ENCODE peak calls at places on chromosomes 6 and 20, in four cellular contexts. R is pancreas, Q is GM13976, L is left lung. P is an unnamed sample.

GRCh38 chr6:70676821-70677220 is 9.1 kb downstream of the SMAP1 start:
- DNase-seq in R (no peak), Q (no peak), L (no peak), P (no peak)

GRCh38 chr20:49349678-49350077 is 71.8 kb upstream of the ZNFX1 start:
- DNase-seq in R (no peak), Q (no peak), L (no peak), P (no peak)

GRCh38 chr20:16206817-16207216 is 366.4 kb downstream of the KIF16B start:
- DNase-seq in Q (no peak), R (no peak), L (no peak), P (no peak)

GRCh38 chr20:38424404-38424803 is 10.7 kb downstream of the SNHG17 start:
- DNase-seq in L (no peak), R (no peak), Q (no peak), P (no peak)

GRCh38 chr6:163250122-163250521 is 164.4 kb upstream of the QKI start:
- DNase-seq in Q (no peak), L (no peak), R (no peak), P (no peak)

GRCh38 chr6:33168202-33168601 is 24.1 kb downstream of the COL11A2 start:
- DNase-seq in Q (no peak), L (no peak), R (no peak), P (no peak)

GRCh38 chr6:11366934-11367637 is 134.6 kb upstream of the NEDD9 start:
- DNase-seq in Q (no peak), R (no peak), L (no peak), P (no peak)

GRCh38 chr6:30810813-30811329 is 66.5 kb upstream of the IER3 start:
- DNase-seq in L (no peak), R (no peak), Q (peak), P (no peak)

GRCh38 chr6:10355115-10355702 is 59.7 kb downstream of the TFAP2A start:
- DNase-seq in Q (peak), L (no peak), R (peak), P (no peak)

GRCh38 chr6:131250121-131250520 is 114.9 kb downstream of the AKAP7 start:
- DNase-seq in Q (no peak), R (peak), L (peak), P (no peak)

GRCh38 chr6:125974214-125974866 is 12.0 kb upstream of the TRMT11 start:
- DNase-seq in R (no peak), L (no peak), Q (peak), P (no peak)

GRCh38 chr20:63116412-63117106 is 99.4 kb downstream of the YTHDF1 start:
- DNase-seq in Q (peak), L (peak), R (no peak), P (no peak)

GRCh38 chr6:44788387-44788981 is 401.0 kb downstream of the CDC5L start:
- DNase-seq in R (no peak), Q (no peak), L (no peak), P (no peak)

GRCh38 chr6:154164397-154164796 is 125.4 kb downstream of the OPRM1 start:
- DNase-seq in Q (no peak), L (no peak), R (no peak), P (no peak)

GRCh38 chr6:3884007-3884745 is 35.0 kb downstream of the FAM50B start:
- DNase-seq in L (no peak), R (no peak), Q (no peak), P (no peak)

GRCh38 chr6:157614026-157614484 is 209.0 kb upstream of the SNX9 start:
- DNase-seq in R (no peak), Q (no peak), L (no peak), P (no peak)

GRCh38 chr6:37051138-37052026 is 45.9 kb downstream of the FGD2 start:
- DNase-seq in L (peak), Q (peak), R (peak), P (peak)

GRCh38 chr20:51195419-51195901 is 172.6 kb upstream of the KCNG1 start:
- DNase-seq in L (no peak), Q (no peak), R (no peak), P (no peak)

GRCh38 chr6:134004714-134005113 is 47.7 kb downstream of the SLC2A12 start:
- DNase-seq in L (no peak), R (no peak), Q (no peak), P (no peak)

GRCh38 chr20:39795401-39796272 is 833.5 kb downstream of the DHX35 start:
- DNase-seq in Q (no peak), L (no peak), R (no peak), P (no peak)

GRCh38 chr20:64044484-64045247 is 4.8 kb downstream of the SOX18 start:
- DNase-seq in R (no peak), L (no peak), Q (no peak), P (no peak)

GRCh38 chr6:127950566-127951141 is 49.8 kb upstream of the THEMIS start:
- DNase-seq in Q (no peak), L (no peak), R (no peak), P (no peak)

GRCh38 chr6:67630146-67630545 is 1004.9 kb upstream of the ADGRB3 start:
- DNase-seq in Q (no peak), R (no peak), L (no peak), P (no peak)

GRCh38 chr6:65505736-65506135 is 201.3 kb downstream of the EYS start:
- DNase-seq in L (no peak), Q (no peak), R (no peak), P (no peak)

GRCh38 chr20:10898555-10898954 is 224.8 kb upstream of the JAG1 start:
- DNase-seq in L (no peak), R (no peak), Q (no peak), P (no peak)

GRCh38 chr20:2558581-2559301 is 22.4 kb downstream of the TMC2 start:
- DNase-seq in Q (no peak), R (no peak), L (peak), P (no peak)

GRCh38 chr6:155117266-155117665 is 122.2 kb downstream of the TIAM2 start:
- DNase-seq in L (no peak), Q (no peak), R (no peak), P (no peak)

GRCh38 chr6:163971841-163972838 is 557.6 kb downstream of the QKI start:
- DNase-seq in R (no peak), L (no peak), Q (no peak), P (no peak)

GRCh38 chr20:63574156-63574828 is at the start of gene HELZ2:
- DNase-seq in L (peak), Q (peak), R (peak), P (peak)

GRCh38 chr6:56334937-56335336 is 87.6 kb upstream of the COL21A1 start:
- DNase-seq in R (no peak), Q (no peak), L (no peak), P (no peak)

GRCh38 chr20:33846291-33846916 is 35.3 kb downstream of the CHMP4B start:
- DNase-seq in Q (no peak), L (no peak), R (peak), P (no peak)

DNA sequence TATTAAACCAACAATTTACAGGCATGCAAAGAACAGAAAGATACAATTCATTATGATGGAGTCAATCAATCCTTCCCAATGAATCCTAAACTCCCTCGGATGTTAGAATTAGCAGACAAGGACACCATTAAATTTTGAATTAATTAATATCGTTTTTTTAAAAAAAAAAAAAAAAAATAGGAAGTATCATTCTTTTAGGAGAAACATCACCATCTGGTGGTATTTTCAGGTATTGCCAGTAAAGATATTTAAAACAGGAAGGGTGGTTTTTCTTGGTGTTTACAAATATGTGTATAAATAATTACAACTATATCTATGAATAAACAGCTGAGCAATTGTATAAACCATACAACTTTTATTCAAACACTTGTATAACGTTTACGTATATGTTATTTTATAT is 564.4 kb downstream of the HAO1 start:
- DNase-seq in L (no peak), R (no peak), Q (peak), P (no peak)
- TF ChIP-seq CTCF in L (peak), R (peak), Q (no peak), P (peak)

DNA sequence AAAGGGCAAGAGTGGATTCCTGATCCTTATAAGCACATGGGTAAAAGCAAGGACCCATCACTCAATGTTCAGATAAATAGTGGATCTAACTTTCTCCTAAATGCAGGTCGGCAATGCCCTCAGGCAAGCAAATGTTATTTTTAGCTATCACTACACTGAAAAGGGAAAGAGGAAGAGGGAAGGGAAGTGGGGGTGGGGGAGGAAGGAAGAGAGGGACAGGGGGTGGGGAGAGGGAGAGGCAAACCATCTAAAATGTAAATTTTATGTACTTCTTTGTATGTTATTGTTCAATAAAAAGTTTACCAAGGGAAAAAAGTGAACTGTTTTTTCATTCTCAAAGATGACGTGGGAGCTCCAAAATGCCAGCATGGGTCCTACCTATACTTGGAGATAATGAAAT is 44.2 kb downstream of the CHD6 start:
- DNase-seq in L (no peak), R (no peak), Q (no peak), P (no peak)
- TF ChIP-seq CTCF in L (no peak), R (no peak), Q (no peak), P (no peak)

DNA sequence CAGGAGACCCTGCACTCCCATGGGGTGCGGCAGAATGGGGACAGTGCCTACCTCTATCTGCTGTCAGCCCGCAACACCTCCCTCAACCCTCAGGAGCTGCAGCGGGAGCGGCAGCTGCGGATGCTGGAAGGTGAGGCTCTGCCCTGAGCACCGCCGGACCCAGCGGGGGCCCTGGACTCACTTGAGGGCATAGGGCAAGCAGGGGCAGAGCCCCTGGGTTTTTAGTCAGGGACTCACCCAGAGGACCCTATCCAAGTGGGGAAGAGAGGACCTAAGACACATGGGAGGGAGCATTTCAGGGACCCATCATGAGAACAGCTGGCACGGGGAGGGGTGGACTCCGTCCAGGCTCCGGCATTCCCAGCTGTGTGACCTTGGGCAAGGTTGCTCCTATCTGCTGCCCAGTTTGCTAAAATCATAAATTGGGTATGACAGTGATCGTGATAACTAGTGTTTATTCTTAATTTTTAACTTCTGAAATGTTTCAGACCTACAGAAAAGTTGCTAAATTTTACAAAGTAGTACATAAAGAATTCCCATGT is 9.8 kb downstream of the RBCK1 start:
- DNase-seq in R (no peak), Q (no peak), L (no peak), P (no peak)
- TF ChIP-seq CTCF in R (no peak), Q (no peak), L (no peak), P (no peak)

GRCh38 chr6:15516923-15517560 is 145.8 kb downstream of the DTNBP1 start:
- DNase-seq in R (no peak), L (no peak), Q (no peak), P (no peak)

GRCh38 chr6:15515660-15516375 is 147.0 kb downstream of the DTNBP1 start:
- DNase-seq in L (no peak), Q (no peak), R (no peak), P (no peak)

GRCh38 chr6:15516378-15516777 is 146.4 kb downstream of the DTNBP1 start:
- DNase-seq in L (no peak), Q (no peak), R (no peak), P (no peak)

GRCh38 chr6:15513801-15514711 is 148.8 kb downstream of the DTNBP1 start:
- DNase-seq in R (no peak), L (no peak), Q (no peak), P (no peak)

DNA sequence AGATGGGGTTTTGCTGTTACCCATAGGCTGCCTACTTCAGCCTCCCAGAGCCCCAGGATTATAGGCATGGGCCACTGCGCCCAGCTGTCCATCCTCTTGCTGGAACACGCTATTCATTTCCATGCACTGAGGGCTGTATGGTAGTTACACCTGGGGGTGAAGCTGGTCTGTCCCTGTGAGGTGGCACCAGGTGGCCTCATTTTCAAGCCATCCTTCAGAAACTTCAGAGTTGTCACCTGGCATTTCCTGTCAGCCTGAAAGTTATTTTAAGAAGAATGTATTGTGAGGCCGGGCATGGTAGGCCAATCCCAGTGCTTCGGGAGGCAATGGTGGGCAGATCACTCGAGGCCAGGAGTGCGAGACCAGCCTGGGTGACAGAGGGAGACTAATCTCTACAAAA is 147.6 kb downstream of the DTNBP1 start:
- DNase-seq in R (no peak), L (no peak), Q (no peak), P (no peak)
- TF ChIP-seq CTCF in R (no peak), L (no peak), Q (no peak), P (no peak)

GRCh38 chr6:111552999-111553398 is 52.7 kb downstream of the TRAF3IP2 start:
- DNase-seq in L (no peak), R (no peak), Q (no peak), P (no peak)

GRCh38 chr6:111556004-111556403 is 49.7 kb downstream of the TRAF3IP2 start:
- DNase-seq in R (no peak), Q (no peak), L (no peak), P (no peak)

GRCh38 chr6:111553580-111553979 is 52.1 kb downstream of the TRAF3IP2 start:
- DNase-seq in Q (no peak), R (no peak), L (no peak), P (no peak)

GRCh38 chr6:111552241-111552744 is 53.4 kb downstream of the TRAF3IP2 start:
- DNase-seq in L (no peak), Q (no peak), R (peak), P (no peak)

DNA sequence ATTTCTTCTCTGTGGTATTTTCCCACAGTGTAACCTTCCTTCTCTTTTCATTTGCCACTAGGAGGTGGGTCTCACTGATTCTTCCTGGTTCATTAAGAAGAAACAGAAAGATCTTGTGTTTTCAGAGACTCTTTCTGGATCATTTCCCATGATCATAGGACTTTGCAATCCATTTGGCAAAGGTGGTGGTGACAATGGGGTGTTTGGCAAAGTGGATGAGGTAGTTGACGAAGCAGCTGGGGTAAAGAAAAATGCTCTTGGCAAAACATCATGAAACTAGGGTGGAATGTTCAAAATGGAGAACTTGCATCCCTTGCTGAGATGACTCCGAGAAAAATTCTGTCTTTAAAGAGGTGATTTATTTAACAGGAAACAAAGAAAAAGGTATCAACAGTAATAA is 50.6 kb downstream of the TRAF3IP2 start:
- DNase-seq in L (no peak), R (no peak), Q (no peak), P (no peak)
- TF ChIP-seq CTCF in L (no peak), R (no peak), Q (no peak), P (no peak)

GRCh38 chr6:159979136-159979874 is 10.4 kb downstream of the IGF2R start:
- DNase-seq in R (no peak), Q (peak), L (no peak), P (peak)

GRCh38 chr6:159977242-159978214 is 8.6 kb downstream of the IGF2R start:
- DNase-seq in Q (no peak), L (no peak), R (peak), P (no peak)

GRCh38 chr6:159980474-159980873 is 11.6 kb downstream of the IGF2R start:
- DNase-seq in L (no peak), Q (no peak), R (no peak), P (no peak)

GRCh38 chr6:159976844-159977241 is 8.0 kb downstream of the IGF2R start:
- DNase-seq in R (no peak), Q (no peak), L (no peak), P (no peak)

DNA sequence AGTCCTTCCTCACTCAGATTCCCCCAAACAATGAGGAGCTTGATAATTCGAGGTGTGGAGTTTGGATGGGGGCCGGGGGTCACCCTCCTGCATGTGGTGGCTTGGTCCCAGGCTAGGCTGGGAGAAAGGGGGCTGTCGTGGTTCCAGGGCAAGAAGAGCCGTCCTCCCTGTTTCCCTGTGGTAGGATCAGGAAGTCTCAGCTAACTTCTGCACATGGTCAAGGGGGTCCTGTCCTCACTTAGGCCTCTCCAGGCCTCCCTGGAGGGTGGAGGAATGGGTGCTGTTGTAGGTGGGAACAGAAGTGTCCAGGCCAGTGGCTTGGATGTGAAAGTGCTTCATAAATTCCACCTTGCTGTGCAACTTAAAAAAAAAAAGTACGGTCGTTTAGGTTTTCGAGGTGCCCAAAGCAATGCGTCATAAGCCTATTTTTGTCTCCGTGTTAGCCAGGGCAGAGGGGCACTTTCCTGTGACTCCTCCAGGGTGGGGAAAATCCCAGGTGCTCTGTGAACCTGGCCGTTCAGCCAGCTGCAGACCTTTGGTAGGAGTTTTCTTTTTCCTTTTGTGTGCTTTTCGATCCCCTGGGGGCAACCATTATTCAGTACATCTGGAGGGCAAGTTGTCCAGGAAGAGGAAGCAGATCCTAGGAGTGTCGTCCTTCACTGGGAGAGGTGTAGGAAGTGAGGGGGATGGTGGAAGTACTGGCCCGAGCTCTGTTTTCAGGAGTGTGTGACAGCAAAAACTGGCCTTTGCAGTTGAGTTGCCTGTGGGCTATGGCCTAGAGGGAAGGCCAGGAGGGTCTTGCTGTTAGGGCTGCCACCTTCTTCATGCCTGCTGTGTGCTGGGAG is 9.6 kb downstream of the IGF2R start:
- DNase-seq in L (no peak), R (peak), Q (peak), P (peak)
- TF ChIP-seq CTCF in L (no peak), R (no peak), Q (no peak), P (no peak)

GRCh38 chr6:79048611-79049010 is 29.4 kb downstream of the PHIP start:
- DNase-seq in Q (no peak), R (no peak), L (no peak), P (no peak)
- TF ChIP-seq CTCF in Q (no peak), R (no peak), L (peak), P (no peak)